ENCODE peak calls at places on chromosomes 12 and 14, in eight cellular contexts. F is tibial artery; X is A549; U is CD8-positive, alpha-beta memory T cell; H is lower lobe of right lung; I is lower leg skin; T is right atrium auricular region; E is endothelial cell of umbilical vein. J is an unnamed sample.

GRCh38 chr12:124827588-124828184 is 36.0 kb downstream of the SCARB1 start:
- DNase-seq in E (no peak), H (no peak), T (no peak), I (no peak), X (peak; percentile 36), F (no peak), U (no peak), J (no peak)

GRCh38 chr12:107283652-107284051 is 190.3 kb upstream of the CRY1 start:
- DNase-seq in U (no peak), E (no peak), H (no peak), X (no peak), T (no peak), I (no peak), F (no peak), J (no peak)

GRCh38 chr12:45725631-45726593 is 3.6 kb upstream of the ARID2 start:
- DNase-seq in X (peak; percentile 46), T (no peak), U (peak; percentile 51), H (no peak), E (peak; percentile 81), I (no peak), F (no peak), J (no peak)

GRCh38 chr12:116282371-116283286 is 5.1 kb upstream of the MED13L start:
- DNase-seq in E (no peak), U (no peak), X (no peak), H (no peak), T (no peak), I (no peak), F (no peak), J (no peak)

GRCh38 chr12:3102721-3103410 is 25.7 kb downstream of the TSPAN9 start:
- DNase-seq in H (no peak), X (no peak), T (no peak), I (no peak), F (no peak), E (no peak), U (no peak), J (no peak)

GRCh38 chr12:110091136-110091711 is 32.9 kb upstream of the IFT81 start:
- DNase-seq in E (no peak), H (no peak), F (no peak), U (no peak), I (no peak), X (no peak), T (no peak), J (no peak)

GRCh38 chr12:144650-145284 is 69.2 kb downstream of the SLC6A12 start:
- DNase-seq in U (no peak), H (no peak), E (no peak), I (no peak), T (no peak), F (no peak), X (no peak), J (no peak)

GRCh38 chr14:51157012-51157411 is 62.1 kb upstream of the TRIM9 start:
- DNase-seq in U (no peak), E (peak; percentile 13), F (no peak), H (no peak), T (no peak), I (no peak), X (peak; percentile 22), J (no peak)

GRCh38 chr12:105092336-105092735 is 8.1 kb upstream of the ALDH1L2 start:
- DNase-seq in U (no peak), I (no peak), X (no peak), E (no peak), T (no peak), H (no peak), F (no peak), J (no peak)

GRCh38 chr12:54329756-54330155 is 4.8 kb downstream of the COPZ1 start:
- DNase-seq in I (no peak), U (no peak), H (no peak), F (no peak), E (no peak), T (no peak), X (no peak), J (no peak)

GRCh38 chr12:121961195-121961879 is 42.9 kb downstream of the CFAP251 start:
- DNase-seq in T (no peak), E (no peak), X (no peak), I (no peak), F (no peak), U (no peak), H (no peak), J (no peak)

GRCh38 chr12:86724716-86725115 is 468.5 kb upstream of the MGAT4C start:
- DNase-seq in H (no peak), T (no peak), X (no peak), I (no peak), U (no peak), F (no peak), E (no peak), J (no peak)

GRCh38 chr12:133204264-133204603 is 22.9 kb downstream of the ZNF268 start:
- DNase-seq in E (no peak), T (no peak), X (no peak), U (no peak), H (no peak), I (no peak), F (no peak), J (no peak)
- H3K4me3 ChIP-seq in E (no peak overlapping the region), T (no peak overlapping the region), X (no peak overlapping the region), U (peak overlapping the region; percentile 28), H (no peak overlapping the region), I (no peak overlapping the region), F (no peak overlapping the region), J (no peak overlapping the region)

GRCh38 chr14:101780390-101780789 is 18.9 kb downstream of the PPP2R5C start:
- DNase-seq in T (no peak), E (no peak), X (no peak), F (no peak), I (no peak), H (no peak), U (no peak), J (no peak)
- H3K4me3 ChIP-seq in T (no peak overlapping the region), E (no peak overlapping the region), X (no peak overlapping the region), F (no peak overlapping the region), I (no peak overlapping the region), H (peak overlapping the region; percentile 61), U (no peak overlapping the region), J (no peak overlapping the region)

GRCh38 chr14:91282954-91283645 is 38.6 kb upstream of the GPR68 start:
- DNase-seq in F (no peak), H (peak; percentile 17), I (no peak), X (no peak), U (no peak), T (no peak), E (no peak), J (no peak)
- H3K4me3 ChIP-seq in F (no peak overlapping the region), H (no peak overlapping the region), I (no peak overlapping the region), X (no peak overlapping the region), U (no peak overlapping the region), T (no peak overlapping the region), E (no peak overlapping the region), J (no peak overlapping the region)

DNA sequence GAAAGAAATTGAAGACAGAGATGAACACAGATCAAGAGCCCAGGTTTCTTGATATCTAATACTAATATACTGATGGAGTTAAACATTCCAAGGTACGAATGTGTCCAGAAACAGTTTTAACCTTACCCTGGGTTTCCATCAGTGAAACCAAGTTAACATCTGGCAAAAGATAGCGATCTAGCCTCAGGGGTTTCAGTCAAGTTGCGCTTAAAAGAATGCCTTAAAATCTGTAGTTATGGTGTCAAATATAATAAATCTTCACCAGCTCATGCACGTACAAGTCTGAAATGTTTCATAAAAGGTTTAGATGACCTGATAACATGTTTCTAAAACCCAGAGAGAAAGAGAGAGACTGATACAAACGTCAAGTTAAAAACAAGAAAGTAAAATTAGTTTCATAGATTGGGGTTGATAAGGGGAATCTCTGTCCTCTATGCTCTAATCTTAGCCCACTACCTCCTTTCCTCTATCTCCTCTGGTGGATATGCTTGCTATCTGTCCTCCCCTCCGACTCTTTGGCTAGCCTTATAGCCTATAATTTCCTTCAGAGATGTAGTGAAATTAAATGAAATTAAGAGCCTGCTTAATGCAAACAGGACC is 18.6 kb upstream of the FOS start:
- DNase-seq in H (no peak), I (no peak), E (no peak), X (no peak), F (no peak), T (no peak), U (no peak), J (no peak)
- H3K4me3 ChIP-seq in H (no peak overlapping the region), I (no peak overlapping the region), E (no peak overlapping the region), X (no peak overlapping the region), F (no peak overlapping the region), T (no peak overlapping the region), U (no peak overlapping the region), J (no peak overlapping the region)

DNA sequence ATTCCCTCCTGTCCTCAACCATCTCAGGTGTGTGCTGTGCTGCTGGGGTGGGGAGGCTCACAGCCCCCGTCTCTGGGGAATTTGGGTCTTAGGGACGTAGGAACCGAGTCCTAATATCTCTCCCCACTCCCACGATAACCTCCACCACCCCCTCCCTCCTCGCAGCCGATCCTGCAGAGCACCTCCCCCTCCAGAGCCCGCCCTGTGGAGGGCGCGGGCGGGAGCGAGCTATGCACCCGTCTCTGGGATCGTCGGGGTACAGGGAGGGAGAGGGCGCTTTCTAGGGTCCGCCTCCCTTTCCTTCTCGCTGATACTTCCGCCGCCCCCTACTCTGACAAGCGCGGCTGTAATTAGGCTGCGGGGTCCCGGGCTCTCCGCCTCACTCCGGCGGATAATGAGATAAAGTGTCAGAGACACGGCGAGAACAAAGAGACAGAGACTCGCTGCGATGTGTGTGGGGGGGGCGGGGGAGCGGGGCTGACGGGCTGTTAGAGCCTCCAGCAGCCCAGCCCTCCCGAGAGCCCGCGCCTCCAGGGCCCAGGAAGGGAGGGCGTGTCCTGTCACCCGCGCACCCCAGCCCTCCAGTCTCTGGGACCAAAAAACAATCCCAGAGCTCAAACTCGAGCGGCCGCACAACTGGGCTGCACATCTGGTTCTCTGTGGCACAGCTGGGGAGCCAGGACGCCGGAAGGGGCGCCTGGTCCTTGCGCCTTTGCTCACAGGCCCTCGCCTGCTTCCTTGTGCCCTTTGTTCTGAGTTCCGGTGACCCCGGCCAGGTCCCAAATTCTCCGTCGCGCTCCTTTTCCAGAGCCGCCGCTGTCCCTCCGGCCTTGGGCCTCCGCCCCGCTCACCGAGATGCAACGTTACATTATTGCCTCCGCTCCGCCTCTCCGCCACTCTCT is 8.7 kb downstream of the SHMT2 start:
- DNase-seq in F (no peak), E (no peak), X (no peak), T (no peak), H (peak; percentile 49), I (no peak), U (no peak), J (no peak)
- H3K4me3 ChIP-seq in F (peak overlapping the region; percentile 47), E (peak overlapping the region; percentile 35), X (no peak overlapping the region), T (peak overlapping the region; percentile 54), H (peak overlapping the region; percentile 57), I (peak overlapping the region; percentile 5), U (peak overlapping the region; percentile 28), J (peak overlapping the region; percentile 21)